ENCODE peak calls at places on chromosomes 16 and 17, in four cellular contexts. Y, R, H and P are unnamed samples.
A peak's percentile ranks its signal among the peaks of the same experiment; 100 is the strongest.

GRCh38 chr17:38893612-38894011 is 23.8 kb downstream of the LASP1 start:
- DNase-seq in R (no peak), Y (peak; percentile 62), H (no peak), P (no peak)

GRCh38 chr16:88202207-88202745 is 180.5 kb upstream of the ZNF469 start:
- DNase-seq in H (no peak), Y (no peak), R (no peak), P (no peak)

GRCh38 chr16:46974352-46974751 is 878 bp upstream of the DNAJA2 start:
- DNase-seq in H (no peak), Y (no peak), R (no peak), P (peak; percentile 53)

GRCh38 chr16:2977440-2977839 is 2.8 kb downstream of the PKMYT1 start:
- DNase-seq in H (peak; percentile 71), Y (peak; percentile 75), R (peak; percentile 90), P (no peak)

GRCh38 chr17:34582185-34582900 is 3.0 kb downstream of the TMEM132E start:
- DNase-seq in Y (no peak), R (no peak), H (no peak), P (peak; percentile 65)

GRCh38 chr17:50050431-50051032 is 5.4 kb upstream of the ITGA3 start:
- DNase-seq in R (no peak), Y (no peak), H (no peak), P (peak; percentile 53)

GRCh38 chr17:53316988-53317387 is 505.7 kb upstream of the KIF2B start:
- DNase-seq in R (no peak), H (no peak), Y (no peak), P (no peak)

GRCh38 chr16:8751481-8752311 is 45.7 kb downstream of the TMEM186 start:
- DNase-seq in H (no peak), Y (no peak), R (no peak), P (peak; percentile 75)

GRCh38 chr16:81494434-81494806 is 49.8 kb downstream of the CMIP start:
- DNase-seq in H (no peak), Y (no peak), R (no peak), P (no peak)
- H3K27ac ChIP-seq in H (no peak overlapping the region), Y (peak overlapping the region; percentile 69), R (peak overlapping the region; percentile 55), P (peak overlapping the region; percentile 24)

DNA sequence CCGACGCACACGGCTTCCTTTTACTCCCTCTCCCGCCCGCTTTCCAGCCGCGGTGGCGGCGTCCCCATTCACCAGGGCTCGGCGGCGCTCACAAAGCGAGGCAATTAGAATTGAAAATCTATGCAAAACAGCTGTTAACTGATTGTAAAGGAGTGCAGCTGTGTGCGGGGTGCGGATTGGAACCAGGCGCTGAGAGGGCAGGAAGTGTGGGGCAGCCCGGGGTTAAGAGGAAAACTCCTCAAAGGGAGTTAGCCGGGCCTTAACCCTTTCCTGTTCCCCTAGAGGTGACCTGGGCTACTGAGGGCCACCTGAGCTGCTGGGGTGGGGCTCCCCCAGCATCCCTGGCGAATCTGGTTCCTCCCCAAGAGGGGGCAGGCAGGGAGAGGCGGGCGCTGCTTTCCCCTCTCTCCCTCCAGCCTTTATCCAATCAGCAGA is 5.8 kb upstream of the GSE1 start:
- DNase-seq in Y (no peak), R (peak; percentile 51), H (peak; percentile 52), P (peak; percentile 93)
- H3K4me1 ChIP-seq in Y (peaks cover 68% of the 10 kb centered on the region), R (peaks cover 55% of the 10 kb centered on the region), H (peaks cover 29% of the 10 kb centered on the region), P (peaks cover 31% of the 10 kb centered on the region)

GRCh38 chr17:74964988-74965622 is 7.5 kb downstream of the HID1 start:
- DNase-seq in Y (no peak), R (no peak), H (no peak), P (peak; percentile 43)

GRCh38 chr17:74963656-74964055 is 8.9 kb downstream of the HID1 start:
- DNase-seq in Y (no peak), R (no peak), H (no peak), P (peak; percentile 83)

GRCh38 chr17:74962622-74963394 is 9.8 kb downstream of the HID1 start:
- DNase-seq in H (no peak), Y (no peak), R (no peak), P (no peak)

GRCh38 chr17:74961657-74962360 is 10.8 kb downstream of the HID1 start:
- DNase-seq in Y (peak; percentile 88), R (peak; percentile 93), H (peak; percentile 95), P (peak; percentile 98)

DNA sequence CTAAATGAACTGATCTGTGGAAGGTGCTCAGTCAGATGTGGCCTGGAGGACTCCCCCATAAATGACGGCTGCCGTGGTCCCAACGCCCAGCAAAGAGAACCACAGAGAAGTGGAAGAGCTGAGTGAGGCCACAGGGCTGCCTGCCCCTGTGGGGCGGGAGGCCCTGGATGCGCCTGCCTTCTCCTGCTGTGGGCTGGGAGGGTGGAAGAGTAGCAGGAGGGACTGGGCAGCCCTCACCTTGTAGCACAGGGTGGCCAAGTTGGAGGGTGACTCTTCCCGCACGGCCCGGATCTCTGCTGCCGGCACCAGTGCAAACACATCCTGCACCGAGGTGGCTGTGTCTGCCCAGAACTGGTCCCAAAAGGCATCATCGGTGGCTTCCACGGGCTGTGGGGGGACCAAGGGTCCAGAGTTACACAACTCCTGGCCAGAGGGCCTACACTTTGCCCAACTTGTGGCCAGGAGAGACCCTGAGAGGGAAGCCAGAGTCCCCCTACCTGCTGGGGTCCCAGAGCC is 8.3 kb downstream of the HID1 start:
- DNase-seq in R (no peak), Y (no peak), H (no peak), P (no peak)
- H3K27ac ChIP-seq in R (no peak overlapping the region), Y (no peak overlapping the region), H (no peak overlapping the region), P (no peak overlapping the region)

GRCh38 chr17:76684756-76685155 is 26.0 kb downstream of the MXRA7 start:
- DNase-seq in Y (no peak), R (no peak), H (no peak), P (no peak)
- H3K4me1 ChIP-seq in Y (peaks cover 44% of the 10 kb centered on the region), R (peaks cover 28% of the 10 kb centered on the region), H (peaks cover 3% of the 10 kb centered on the region), P (no peaks in the 10 kb centered on the region)